ENCODE peak calls at places on chromosomes 11 and 22, in eight cellular contexts. G, T, Y, X, O, F, J and E are unnamed samples.

GRCh38 chr11:61861634-61862033 is 29.7 kb downstream of the FADS3 start:
- DNase-seq in T (no peak), Y (no peak), J (no peak), G (no peak), X (no peak), F (no peak), O (no peak), E (no peak)

GRCh38 chr11:8087756-8088155 is 6.7 kb downstream of the TUB start:
- DNase-seq in X (no peak), Y (no peak), F (no peak), O (no peak), T (no peak), J (no peak), G (no peak), E (peak)

GRCh38 chr11:104259121-104259610 is 95.2 kb upstream of the PDGFD start:
- DNase-seq in X (no peak), O (no peak), G (no peak), F (no peak), T (no peak), J (no peak), Y (no peak), E (no peak)

GRCh38 chr11:36235750-36236149 is 53.5 kb downstream of the COMMD9 start:
- DNase-seq in J (no peak), F (no peak), X (no peak), O (no peak), G (no peak), Y (no peak), T (no peak), E (no peak)

GRCh38 chr22:31247726-31248125 is 35.6 kb downstream of the LIMK2 start:
- DNase-seq in X (no peak), J (no peak), O (no peak), Y (no peak), F (no peak), G (no peak), T (no peak), E (no peak)

GRCh38 chr22:32548039-32548438 is 73.4 kb downstream of the FBXO7 start:
- DNase-seq in F (no peak), X (no peak), Y (no peak), G (no peak), J (no peak), O (no peak), T (no peak), E (no peak)

GRCh38 chr22:43714104-43714503 is 98.0 kb downstream of the EFCAB6 start:
- DNase-seq in Y (no peak), X (no peak), G (no peak), O (no peak), T (no peak), J (no peak), F (no peak), E (no peak)

GRCh38 chr11:7677801-7678201 is 4.5 kb upstream of the CYB5R2 start:
- DNase-seq in F (no peak), Y (no peak), T (no peak), J (no peak), X (no peak), G (no peak), O (peak), E (no peak)

GRCh38 chr11:39247570-39248137 is 2211.8 kb downstream of the LRRC4C start:
- DNase-seq in G (no peak), J (no peak), X (no peak), O (no peak), Y (no peak), T (no peak), F (no peak), E (no peak)